ENCODE peak calls at places on chromosomes 11 and 22, in four cellular contexts. T, P, I and K are unnamed samples.

GRCh38 chr22:33116846-33117547 is 58.8 kb upstream of the SYN3 start:
- DNase-seq in T (no peak), P (no peak), I (no peak), K (no peak)

GRCh38 chr22:46507451-46508390 is 29.7 kb downstream of the CELSR1 start:
- DNase-seq in T (no peak), P (no peak), I (no peak), K (peak)

GRCh38 chr11:97850726-97851125 is 1170.0 kb upstream of the CNTN5 start:
- DNase-seq in T (no peak), P (no peak), I (no peak), K (no peak)

GRCh38 chr22:36406139-36406538 is 18.4 kb upstream of the MYH9 start:
- DNase-seq in T (no peak), P (no peak), I (no peak), K (no peak)

GRCh38 chr11:21180194-21180593 is 510.8 kb downstream of the NELL1 start:
- DNase-seq in T (no peak), P (no peak), I (no peak), K (no peak)

GRCh38 chr11:11909727-11910126 is 68.0 kb downstream of the USP47 start:
- DNase-seq in T (no peak), P (no peak), I (no peak), K (no peak)

GRCh38 chr22:47064016-47064415 is 301.6 kb downstream of the TBC1D22A start:
- DNase-seq in T (no peak), P (no peak), I (no peak), K (no peak)

GRCh38 chr11:67438121-67438902 is 830 bp upstream of the PTPRCAP start:
- DNase-seq in T (no peak), P (no peak), I (peak), K (no peak)

GRCh38 chr11:95522871-95523270 is 266.7 kb downstream of the FAM76B start:
- DNase-seq in T (no peak), P (no peak), I (no peak), K (no peak)

GRCh38 chr11:94525933-94526332 is 13.7 kb downstream of the C11orf97 start:
- DNase-seq in T (no peak), P (no peak), I (no peak), K (peak)

GRCh38 chr11:41522391-41522790 is 62.9 kb upstream of the LRRC4C start:
- DNase-seq in T (no peak), P (no peak), I (no peak), K (no peak)

GRCh38 chr11:74138572-74138971 is 32.2 kb downstream of the C2CD3 start:
- DNase-seq in T (peak), P (no peak), I (peak), K (peak)

GRCh38 chr11:128956401-128957203 is 13.9 kb upstream of the TP53AIP1 start:
- DNase-seq in T (peak), P (peak), I (peak), K (peak)

GRCh38 chr11:67117667-67118058 is 1.4 kb upstream of the KDM2A start:
- DNase-seq in T (no peak), P (no peak), I (no peak), K (peak)

GRCh38 chr11:6229911-6230310 is 4.5 kb downstream of the FHIP1B start:
- DNase-seq in T (peak), P (no peak), I (no peak), K (no peak)

GRCh38 chr11:122741613-122742012 is 86.1 kb downstream of the UBASH3B start:
- DNase-seq in T (no peak), P (no peak), I (no peak), K (no peak)

GRCh38 chr11:133966924-133967598 is 10.3 kb upstream of the IGSF9B start:
- DNase-seq in T (no peak), P (no peak), I (peak), K (peak)

GRCh38 chr22:46069518-46070214 is 80.7 kb upstream of the PPARA start:
- DNase-seq in T (no peak), P (no peak), I (no peak), K (no peak)

GRCh38 chr11:94897330-94897768 is 76.0 kb downstream of the CWC15 start:
- DNase-seq in T (peak), P (no peak), I (peak), K (peak)

GRCh38 chr22:40703174-40703573 is 23.9 kb downstream of the MCHR1 start:
- DNase-seq in T (no peak), P (peak), I (no peak), K (no peak)

GRCh38 chr22:27107824-27108223 is 450.4 kb downstream of the MIAT start:
- DNase-seq in T (peak), P (no peak), I (no peak), K (no peak)

GRCh38 chr11:72975778-72976520 is 161.7 kb downstream of the ATG16L2 start:
- DNase-seq in T (peak), P (no peak), I (no peak), K (no peak)

GRCh38 chr11:79894111-79894510 is 453.3 kb upstream of the TENM4 start:
- DNase-seq in T (no peak), P (no peak), I (no peak), K (no peak)

GRCh38 chr11:72578991-72579815 is 95.0 kb downstream of the PDE2A start:
- DNase-seq in T (no peak), P (no peak), I (no peak), K (no peak)

GRCh38 chr11:64745219-64745522 is 1.2 kb upstream of the RASGRP2 start:
- DNase-seq in T (no peak), P (no peak), I (no peak), K (peak)

GRCh38 chr11:120097721-120098385 is 40.1 kb downstream of the TRIM29 start:
- DNase-seq in T (no peak), P (no peak), I (no peak), K (no peak)

GRCh38 chr11:87583931-87584330 is 546.2 kb downstream of the TMEM135 start:
- DNase-seq in T (no peak), P (no peak), I (no peak), K (no peak)

GRCh38 chr11:57751676-57752253 is at the start of gene BTBD18:
- DNase-seq in T (peak), P (no peak), I (no peak), K (peak)

GRCh38 chr11:67082071-67082791 is 25.6 kb downstream of the RHOD start:
- DNase-seq in T (no peak), P (no peak), I (peak), K (peak)

GRCh38 chr11:59556883-59557205 is 45.5 kb downstream of the OR4D9 start:
- DNase-seq in T (peak), P (no peak), I (no peak), K (peak)

GRCh38 chr22:30920407-30920806 is 48.2 kb downstream of the MORC2 start:
- DNase-seq in T (peak), P (peak), I (peak), K (peak)

GRCh38 chr11:16167706-16168487 is 188.4 kb downstream of the SOX6 start:
- DNase-seq in T (no peak), P (no peak), I (no peak), K (no peak)

GRCh38 chr22:36863281-36863680 is 2.5 kb downstream of the NCF4 start:
- DNase-seq in T (no peak), P (no peak), I (no peak), K (no peak)

GRCh38 chr11:71499546-71499945 is 27.5 kb upstream of the KRTAP5-7 start:
- DNase-seq in T (no peak), P (no peak), I (no peak), K (no peak)

GRCh38 chr11:36376888-36377758 is 81.0 kb downstream of the PRR5L start:
- DNase-seq in T (no peak), P (no peak), I (no peak), K (peak)

GRCh38 chr11:113818426-113818825 is 38.8 kb downstream of the CLDN25 start:
- DNase-seq in T (no peak), P (no peak), I (no peak), K (no peak)

GRCh38 chr11:34860034-34860433 is 56.1 kb downstream of the APIP start:
- DNase-seq in T (no peak), P (no peak), I (no peak), K (no peak)

GRCh38 chr11:11555228-11555627 is 66.6 kb downstream of the GALNT18 start:
- DNase-seq in T (no peak), P (no peak), I (no peak), K (no peak)

GRCh38 chr22:35308480-35308945 is 8.8 kb downstream of the TOM1 start:
- DNase-seq in T (no peak), P (peak), I (no peak), K (no peak)

GRCh38 chr11:46338988-46339666 is 8.1 kb upstream of the DGKZ start:
- DNase-seq in T (no peak), P (no peak), I (no peak), K (peak)
- TF ChIP-seq CREB1 in T (no peak), P (no peak), I (no peak), K (no peak)

DNA sequence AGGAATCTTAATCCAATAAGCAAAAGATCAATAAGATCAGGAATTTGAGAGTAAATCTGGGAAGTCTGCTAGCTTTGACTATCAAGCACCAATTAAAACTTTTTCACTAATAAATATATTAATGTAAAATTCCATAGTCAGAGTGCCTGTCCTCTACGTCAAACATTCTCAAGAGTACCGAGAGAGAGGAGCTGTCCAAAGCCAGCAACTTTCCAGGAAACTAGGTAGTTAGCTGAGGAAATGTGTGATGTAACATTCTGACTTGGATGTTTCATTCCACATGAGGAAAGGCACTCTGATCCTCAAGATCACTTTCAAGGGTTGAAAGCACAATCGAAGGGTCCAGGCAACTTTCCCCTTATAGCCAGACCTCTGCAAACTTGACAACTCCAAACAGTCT is 113.2 kb downstream of the STK33 start:
- DNase-seq in T (no peak), P (no peak), I (no peak), K (no peak)
- TF ChIP-seq REST in T (no peak), P (no peak), I (no peak), K (peak)

GRCh38 chr11:92380882-92381281 is 156.3 kb downstream of the FAT3 start:
- DNase-seq in T (no peak), P (no peak), I (no peak), K (no peak)
- TF ChIP-seq CREB1 in T (no peak), P (no peak), I (no peak), K (no peak)

GRCh38 chr22:49574861-49575702 is 252.6 kb downstream of the BRD1 start:
- DNase-seq in T (no peak), P (no peak), I (no peak), K (no peak)
- TF ChIP-seq REST in T (no peak), P (no peak), I (no peak), K (no peak)

GRCh38 chr11:888290-889212 is 22.1 kb downstream of the CHID1 start:
- DNase-seq in T (no peak), P (no peak), I (no peak), K (no peak)

GRCh38 chr11:889261-889660 is 21.3 kb downstream of the CHID1 start:
- DNase-seq in T (no peak), P (no peak), I (no peak), K (no peak)

GRCh38 chr11:889686-890475 is 20.7 kb downstream of the CHID1 start:
- DNase-seq in T (no peak), P (no peak), I (no peak), K (peak)

GRCh38 chr11:886568-886967 is 24.0 kb downstream of the CHID1 start:
- DNase-seq in T (no peak), P (no peak), I (no peak), K (no peak)

GRCh38 chr11:887589-887988 is 23.0 kb downstream of the CHID1 start:
- DNase-seq in T (no peak), P (no peak), I (no peak), K (no peak)
- TF ChIP-seq CREB1 in T (no peak), P (no peak), I (no peak), K (no peak)

DNA sequence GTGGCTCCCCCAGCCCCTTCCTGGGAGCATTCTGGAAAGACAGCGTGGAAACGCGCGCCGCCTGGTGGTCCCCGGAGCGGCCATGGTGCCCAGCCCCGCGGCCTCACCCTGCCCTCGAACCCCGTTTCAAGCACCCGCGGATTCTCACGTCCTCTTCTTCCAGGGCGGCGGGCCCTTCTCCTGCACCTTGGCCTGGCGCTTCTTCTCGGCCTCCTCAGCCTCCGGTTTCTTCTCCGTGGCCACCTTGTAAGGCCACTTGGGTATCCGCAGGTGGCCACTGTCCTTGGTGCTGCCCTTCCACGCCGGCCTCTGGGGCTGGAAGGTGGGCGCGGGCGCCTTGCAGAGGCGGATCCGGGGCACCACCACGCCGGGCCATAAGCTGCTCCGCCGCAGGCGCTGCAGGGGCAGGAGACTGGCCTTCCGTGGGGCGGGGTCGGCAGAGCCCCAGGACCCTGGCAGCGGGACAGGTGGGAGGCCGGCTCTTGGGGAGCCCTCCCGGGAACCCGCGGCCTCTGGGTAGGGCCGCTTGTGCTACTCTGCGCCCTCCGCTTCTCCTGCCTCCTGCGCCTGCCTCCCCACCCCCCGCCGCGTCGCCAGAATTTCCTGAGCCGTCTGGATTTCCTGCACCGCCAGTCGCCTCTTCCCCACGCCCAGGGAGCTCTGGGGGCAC is 83.4 kb downstream of the TRIM51G start:
- DNase-seq in T (no peak), P (no peak), I (no peak), K (no peak)
- TF ChIP-seq REST in T (no peak), P (no peak), I (no peak), K (peak)